ENCODE peak calls at places on chromosomes 1 and 21, in eight cellular contexts. Q is nephron progenitor cell; W is bronchial epithelial cell; M is Calu3; P is CD4-positive, alpha-beta T cell; T is thoracic aorta; S is stomach; Y is coronary artery. O is an unnamed sample.

GRCh38 chr1:156944268-156944667 is 23.8 kb downstream of the LRRC71 start:
- DNase-seq in Q (no peak), W (no peak), M (no peak), P (no peak), T (no peak), S (no peak), Y (no peak), O (no peak)

GRCh38 chr1:5978452-5978851 is 13.8 kb downstream of the NPHP4 start:
- DNase-seq in Q (no peak), W (no peak), M (no peak), P (no peak), T (no peak), S (no peak), Y (no peak), O (no peak)

GRCh38 chr1:2416403-2416802 is 4.0 kb upstream of the PEX10 start:
- DNase-seq in Q (no peak), W (peak; percentile 37), M (peak; percentile 73), P (no peak), T (no peak), S (peak; percentile 38), Y (no peak), O (no peak)

GRCh38 chr1:244341455-244342450 is 110.0 kb downstream of the ADSS2 start:
- DNase-seq in Q (no peak), W (peak; percentile 98), M (peak; percentile 80), P (no peak), T (no peak), S (no peak), Y (peak; percentile 57), O (no peak)

GRCh38 chr21:40531421-40531820 is 315.5 kb downstream of the DSCAM start:
- DNase-seq in Q (no peak), W (no peak), M (no peak), P (no peak), T (no peak), S (no peak), Y (no peak), O (no peak)

GRCh38 chr1:182687361-182687760 is 3.0 kb upstream of the RGS8 start:
- DNase-seq in Q (no peak), W (peak; percentile 41), M (peak; percentile 63), P (no peak), T (no peak), S (no peak), Y (no peak), O (no peak)

GRCh38 chr1:235867903-235868469 is 1.3 kb upstream of the LYST start:
- DNase-seq in Q (no peak), W (no peak), M (no peak), P (peak; percentile 31), T (no peak), S (no peak), Y (no peak), O (no peak)

GRCh38 chr21:28742527-28742926 is 250.2 kb downstream of the LTN1 start:
- DNase-seq in Q (no peak), W (peak; percentile 52), M (no peak), P (no peak), T (no peak), S (no peak), Y (no peak), O (peak; percentile 93)

GRCh38 chr21:30718239-30718909 is at the start of gene KRTAP21-3:
- DNase-seq in Q (no peak), W (peak; percentile 34), M (no peak), P (no peak), T (no peak), S (no peak), Y (no peak), O (peak; percentile 4)

GRCh38 chr1:12454406-12455391 is 163.3 kb downstream of the DHRS3 start:
- DNase-seq in Q (no peak), W (no peak), M (peak; percentile 50), P (no peak), T (no peak), S (no peak), Y (peak; percentile 89), O (peak; percentile 92)

GRCh38 chr21:31733521-31734149 is 1.7 kb upstream of the SCAF4 start:
- DNase-seq in Q (no peak), W (no peak), M (no peak), P (no peak), T (no peak), S (no peak), Y (no peak), O (no peak)

GRCh38 chr1:59767119-59767518 is 47.6 kb upstream of the HOOK1 start:
- DNase-seq in Q (no peak), W (peak; percentile 50), M (no peak), P (no peak), T (no peak), S (no peak), Y (no peak), O (peak; percentile 32)

GRCh38 chr1:244552336-244552735 is 91.3 kb downstream of the CATSPERE start:
- DNase-seq in Q (no peak), W (no peak), M (no peak), P (no peak), T (no peak), S (no peak), Y (no peak), O (peak; percentile 2)

GRCh38 chr21:43323244-43324005 is 103.5 kb downstream of the SIK1 start:
- DNase-seq in Q (no peak), W (no peak), M (no peak), P (no peak), T (no peak), S (peak; percentile 93), Y (no peak), O (no peak)

GRCh38 chr1:168689726-168690602 is 39.0 kb downstream of the DPT start:
- DNase-seq in Q (no peak), W (peak; percentile 81), M (peak; percentile 69), P (no peak), T (no peak), S (no peak), Y (no peak), O (peak; percentile 78)

GRCh38 chr1:62131093-62131725 is 63.4 kb upstream of the L1TD1 start:
- DNase-seq in Q (peak; percentile 50), W (peak; percentile 47), M (peak; percentile 53), P (no peak), T (no peak), S (peak; percentile 29), Y (no peak), O (peak; percentile 75)

GRCh38 chr1:159591981-159592380 is 4.4 kb downstream of the APCS start:
- DNase-seq in Q (no peak), W (no peak), M (no peak), P (no peak), T (no peak), S (no peak), Y (no peak), O (no peak)

GRCh38 chr1:164784960-164785359 is 226.0 kb downstream of the PBX1 start:
- DNase-seq in Q (no peak), W (no peak), M (no peak), P (no peak), T (no peak), S (no peak), Y (no peak), O (no peak)

GRCh38 chr21:16370176-16370575 is 640.4 kb downstream of the USP25 start:
- DNase-seq in Q (no peak), W (no peak), M (no peak), P (no peak), T (no peak), S (no peak), Y (no peak), O (no peak)

GRCh38 chr1:193033610-193034009 is 25.6 kb downstream of the UCHL5 start:
- DNase-seq in Q (no peak), W (no peak), M (no peak), P (no peak), T (no peak), S (no peak), Y (no peak), O (no peak)

GRCh38 chr1:193036337-193037047 is 22.7 kb downstream of the UCHL5 start:
- DNase-seq in Q (no peak), W (no peak), M (no peak), P (no peak), T (no peak), S (no peak), Y (no peak), O (no peak)

DNA sequence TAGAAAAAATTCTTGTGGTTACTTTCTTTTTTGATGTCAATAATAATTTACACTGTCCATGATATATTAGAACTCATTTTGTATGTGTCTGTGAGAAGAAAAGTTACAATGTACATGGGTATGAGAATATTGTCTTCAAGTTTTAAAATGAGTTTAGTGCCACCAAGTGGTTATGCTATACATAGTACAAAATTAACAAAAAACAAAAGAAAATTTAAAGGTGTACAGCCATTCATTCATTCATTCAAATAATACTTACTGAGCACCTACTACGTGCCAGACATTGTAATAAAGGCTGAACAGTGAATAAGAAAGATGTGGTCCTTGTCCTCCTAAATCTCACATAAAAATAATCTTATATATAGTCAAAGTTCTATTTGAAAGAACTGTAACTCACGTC is 27.7 kb downstream of the UCHL5 start:
- DNase-seq in Q (no peak), W (peak; percentile 20), M (no peak), P (no peak), T (no peak), S (no peak), Y (no peak), O (peak; percentile 45)
- TF ChIP-seq CTCF in Q (no peak), W (no peak), M (no peak), P (peak; percentile 31), T (no peak), S (no peak), Y (no peak), O (peak; percentile 41)

GRCh38 chr21:41866274-41866809 is 12.8 kb downstream of the PRDM15 start:
- DNase-seq in Q (no peak), W (no peak), M (no peak), P (no peak), T (no peak), S (peak; percentile 44), Y (no peak), O (no peak)

GRCh38 chr21:41867313-41867712 is 11.8 kb downstream of the PRDM15 start:
- DNase-seq in Q (no peak), W (no peak), M (no peak), P (no peak), T (no peak), S (no peak), Y (no peak), O (no peak)

GRCh38 chr21:41869771-41870170 is 9.4 kb downstream of the PRDM15 start:
- DNase-seq in Q (no peak), W (no peak), M (no peak), P (no peak), T (no peak), S (no peak), Y (no peak), O (no peak)

GRCh38 chr21:41865002-41865777 is 14.0 kb downstream of the PRDM15 start:
- DNase-seq in Q (no peak), W (no peak), M (no peak), P (no peak), T (no peak), S (no peak), Y (no peak), O (no peak)

GRCh38 chr21:41868062-41868710 is 11.0 kb downstream of the PRDM15 start:
- DNase-seq in Q (no peak), W (no peak), M (no peak), P (no peak), T (no peak), S (no peak), Y (no peak), O (no peak)
- TF ChIP-seq CTCF in Q (no peak), W (no peak), M (no peak), P (no peak), T (no peak), S (no peak), Y (no peak), O (no peak)

GRCh38 chr1:184143449-184143848 is 91.9 kb downstream of the TSEN15 start:
- DNase-seq in Q (no peak), W (no peak), M (no peak), P (no peak), T (no peak), S (no peak), Y (no peak), O (peak; percentile 40)
- TF ChIP-seq CTCF in Q (no peak), W (no peak), M (no peak), P (no peak), T (no peak), S (no peak), Y (no peak), O (peak; percentile 10)

GRCh38 chr1:203056516-203056915 is 29.3 kb downstream of the MYOG start:
- DNase-seq in Q (no peak), W (no peak), M (no peak), P (no peak), T (no peak), S (no peak), Y (no peak), O (no peak)
- TF ChIP-seq CTCF in Q (no peak), W (peak; percentile 2), M (no peak), P (no peak), T (no peak), S (no peak), Y (no peak), O (no peak)